ENCODE peak calls at places on chromosomes 16 and 17, in nine cellular contexts. L, Y, V, Q, N, I, C, E and F are unnamed samples.

GRCh38 chr17:34822007-34822737 is 139.1 kb downstream of the CCT6B start:
- DNase-seq in L (no peak), Y (no peak), V (no peak), Q (no peak), N (no peak), I (peak), C (no peak), E (no peak), F (no peak)

GRCh38 chr17:3692346-3692745 is 3.6 kb downstream of the P2RX5 start:
- DNase-seq in L (no peak), Y (no peak), V (no peak), Q (no peak), N (no peak), I (peak), C (no peak), E (no peak), F (no peak)

GRCh38 chr17:65277576-65277975 is 140.4 kb downstream of the RGS9 start:
- DNase-seq in L (peak), Y (no peak), V (no peak), Q (peak), N (no peak), I (no peak), C (no peak), E (no peak), F (peak)

GRCh38 chr16:24769806-24770205 is 40.4 kb downstream of the TNRC6A start:
- DNase-seq in L (peak), Y (no peak), V (no peak), Q (peak), N (no peak), I (no peak), C (no peak), E (no peak), F (no peak)

GRCh38 chr17:19410101-19410500 is 931 bp upstream of the RNF112 start:
- DNase-seq in L (no peak), Y (no peak), V (no peak), Q (no peak), N (no peak), I (no peak), C (peak), E (no peak), F (no peak)

GRCh38 chr16:2033057-2033911 is 6.6 kb downstream of the NHERF2 start:
- DNase-seq in L (peak), Y (no peak), V (no peak), Q (peak), N (peak), I (no peak), C (no peak), E (no peak), F (peak)

GRCh38 chr17:72782985-72783701 is 309.3 kb downstream of the SLC39A11 start:
- DNase-seq in L (no peak), Y (no peak), V (no peak), Q (no peak), N (no peak), I (no peak), C (no peak), E (no peak), F (no peak)

GRCh38 chr16:27374231-27374793 is 27.7 kb upstream of the IL21R start:
- DNase-seq in L (no peak), Y (peak), V (no peak), Q (no peak), N (no peak), I (no peak), C (no peak), E (no peak), F (no peak)

GRCh38 chr16:8944113-8944765 is 19.5 kb downstream of the USP7 start:
- DNase-seq in L (no peak), Y (peak), V (no peak), Q (no peak), N (no peak), I (no peak), C (no peak), E (no peak), F (no peak)

GRCh38 chr16:61654962-61655361 is 381.3 kb downstream of the CDH8 start:
- DNase-seq in L (no peak), Y (no peak), V (no peak), Q (no peak), N (no peak), I (no peak), C (no peak), E (no peak), F (no peak)

GRCh38 chr17:40602445-40603443 is 37.5 kb upstream of the CCR7 start:
- DNase-seq in L (no peak), Y (peak), V (no peak), Q (no peak), N (no peak), I (no peak), C (no peak), E (no peak), F (peak)

GRCh38 chr17:31541559-31541958 is 150.1 kb downstream of the RAB11FIP4 start:
- DNase-seq in L (no peak), Y (peak), V (no peak), Q (no peak), N (peak), I (peak), C (no peak), E (no peak), F (no peak)
- TF ChIP-seq CTCF in L (no peak), Y (no peak), V (no peak), Q (peak), N (peak), I (peak), C (no peak), E (no peak), F (no peak)

GRCh38 chr17:81907219-81908145 is 3.7 kb downstream of the PCYT2 start:
- DNase-seq in L (no peak), Y (no peak), V (no peak), Q (no peak), N (no peak), I (no peak), C (no peak), E (no peak), F (no peak)
- TF ChIP-seq CTCF in L (no peak), Y (no peak), V (no peak), Q (no peak), N (no peak), I (peak), C (no peak), E (peak), F (no peak)

DNA sequence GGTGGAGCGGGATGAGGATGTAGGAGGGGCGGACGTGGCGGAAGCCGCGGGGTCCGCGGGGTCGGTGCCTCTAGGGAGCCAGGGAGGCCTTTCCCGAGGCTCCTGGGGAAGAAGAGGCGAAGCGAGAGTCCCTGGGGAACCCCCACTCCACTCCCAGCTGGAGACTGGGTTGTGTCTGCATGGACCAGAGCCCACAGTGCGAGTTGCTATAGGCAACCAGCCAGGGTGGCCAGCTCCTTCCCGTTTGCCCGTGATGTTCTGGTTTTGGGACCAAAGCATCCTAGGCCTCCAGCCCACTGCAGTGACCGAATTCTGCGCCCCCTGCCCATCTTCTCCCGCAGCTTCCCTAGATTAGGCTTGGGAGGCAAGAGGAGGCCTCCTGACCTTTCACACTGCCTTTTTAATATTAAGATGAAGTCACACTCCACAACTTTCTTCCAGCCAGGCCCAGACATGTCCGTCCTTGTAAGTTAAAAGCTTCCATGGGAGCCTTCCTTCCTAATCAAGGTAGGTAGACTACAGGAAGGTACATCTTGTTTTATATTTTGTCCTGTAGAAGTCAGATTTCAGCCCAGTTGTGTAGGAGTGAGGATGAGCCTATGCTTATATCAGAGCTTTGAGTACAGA is 469 bp downstream of the AMZ2 start:
- DNase-seq in L (peak), Y (no peak), V (peak), Q (peak), N (peak), I (no peak), C (peak), E (no peak), F (no peak)
- TF ChIP-seq CTCF in L (no peak), Y (no peak), V (no peak), Q (no peak), N (no peak), I (no peak), C (no peak), E (no peak), F (no peak)

GRCh38 chr16:46801428-46802049 is 29.4 kb downstream of the C16orf87 start:
- DNase-seq in L (peak), Y (no peak), V (no peak), Q (peak), N (no peak), I (no peak), C (no peak), E (no peak), F (no peak)
- TF ChIP-seq CTCF in L (peak), Y (no peak), V (no peak), Q (peak), N (peak), I (peak), C (no peak), E (peak), F (peak)

DNA sequence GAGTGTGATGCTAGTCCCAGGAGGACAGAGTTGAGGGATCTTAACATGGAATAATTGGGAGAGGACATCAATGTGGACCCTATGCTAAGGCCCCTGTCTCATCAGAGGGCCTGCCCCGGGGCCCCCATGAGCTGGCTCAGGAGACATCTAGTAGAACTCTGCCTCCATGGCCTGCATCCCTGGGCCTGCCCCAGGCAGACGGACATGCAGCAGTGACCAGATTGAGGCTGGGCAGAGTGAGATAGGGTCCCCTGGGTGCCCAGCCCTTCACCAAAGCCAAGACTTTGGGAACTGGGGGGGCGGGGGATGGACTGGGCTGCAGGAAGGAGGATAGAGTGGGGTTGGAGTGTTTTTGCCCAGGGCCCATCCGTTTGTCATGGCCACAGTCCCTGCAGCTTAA is 115.2 kb downstream of the CCDC182 start:
- DNase-seq in L (no peak), Y (no peak), V (no peak), Q (no peak), N (no peak), I (no peak), C (no peak), E (no peak), F (no peak)
- TF ChIP-seq CTCF in L (no peak), Y (no peak), V (no peak), Q (no peak), N (no peak), I (no peak), C (no peak), E (no peak), F (no peak)

GRCh38 chr16:46884513-46885293 is 541 bp downstream of the GPT2 start:
- DNase-seq in L (no peak), Y (no peak), V (no peak), Q (no peak), N (peak), I (no peak), C (no peak), E (no peak), F (no peak)

GRCh38 chr16:46883353-46883689 is 841 bp upstream of the GPT2 start:
- DNase-seq in L (no peak), Y (no peak), V (no peak), Q (no peak), N (no peak), I (no peak), C (peak), E (no peak), F (no peak)

GRCh38 chr16:46882940-46883307 is 1.2 kb upstream of the GPT2 start:
- DNase-seq in L (no peak), Y (no peak), V (no peak), Q (no peak), N (no peak), I (no peak), C (no peak), E (no peak), F (no peak)

GRCh38 chr16:46882304-46882939 is 1.7 kb upstream of the GPT2 start:
- DNase-seq in L (no peak), Y (no peak), V (no peak), Q (no peak), N (peak), I (no peak), C (no peak), E (no peak), F (no peak)

DNA sequence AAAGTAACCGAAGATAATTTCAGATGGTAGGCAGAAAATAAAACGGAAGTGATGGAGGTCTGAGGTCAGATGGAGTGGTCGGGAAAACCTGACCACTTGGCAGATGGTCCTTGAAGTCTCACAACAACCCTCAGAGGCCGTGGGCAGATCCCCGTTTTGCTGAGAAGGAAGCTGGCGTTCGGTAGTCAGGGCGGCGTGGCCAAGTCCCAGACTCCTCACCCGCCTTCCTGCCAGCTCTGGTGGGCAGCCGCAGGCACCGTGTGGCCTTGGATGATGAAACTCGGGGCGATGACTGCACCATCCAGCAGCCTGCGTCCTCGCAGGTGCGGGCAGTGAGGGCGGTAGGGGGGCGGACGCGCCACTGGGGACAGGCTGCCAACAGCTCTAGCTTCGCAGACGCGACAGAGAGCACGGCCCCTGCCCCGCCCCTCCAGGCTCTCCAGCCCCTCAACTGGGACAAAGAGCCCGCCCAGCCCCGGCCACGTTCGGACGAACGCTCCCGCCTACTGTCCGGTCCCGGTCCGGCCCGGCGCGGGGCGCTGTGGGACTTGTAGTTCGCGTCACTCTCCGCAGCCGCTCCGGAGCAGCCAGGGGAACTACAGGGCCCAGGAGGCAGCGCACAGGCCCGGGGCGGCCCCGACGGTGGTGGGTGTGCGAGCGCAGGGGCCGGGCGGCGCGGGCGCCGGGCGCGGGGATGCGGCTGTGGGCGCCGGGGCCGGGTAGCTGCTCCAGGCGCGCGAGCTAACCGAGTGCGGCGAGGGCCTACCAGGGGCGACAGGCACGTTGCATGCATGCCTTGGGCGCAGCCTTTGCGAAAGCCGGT is at the start of gene GPT2:
- DNase-seq in L (peak), Y (peak), V (peak), Q (peak), N (peak), I (peak), C (peak), E (peak), F (peak)
- TF ChIP-seq CTCF in L (no peak), Y (no peak), V (peak), Q (no peak), N (peak), I (no peak), C (no peak), E (no peak), F (peak)

DNA sequence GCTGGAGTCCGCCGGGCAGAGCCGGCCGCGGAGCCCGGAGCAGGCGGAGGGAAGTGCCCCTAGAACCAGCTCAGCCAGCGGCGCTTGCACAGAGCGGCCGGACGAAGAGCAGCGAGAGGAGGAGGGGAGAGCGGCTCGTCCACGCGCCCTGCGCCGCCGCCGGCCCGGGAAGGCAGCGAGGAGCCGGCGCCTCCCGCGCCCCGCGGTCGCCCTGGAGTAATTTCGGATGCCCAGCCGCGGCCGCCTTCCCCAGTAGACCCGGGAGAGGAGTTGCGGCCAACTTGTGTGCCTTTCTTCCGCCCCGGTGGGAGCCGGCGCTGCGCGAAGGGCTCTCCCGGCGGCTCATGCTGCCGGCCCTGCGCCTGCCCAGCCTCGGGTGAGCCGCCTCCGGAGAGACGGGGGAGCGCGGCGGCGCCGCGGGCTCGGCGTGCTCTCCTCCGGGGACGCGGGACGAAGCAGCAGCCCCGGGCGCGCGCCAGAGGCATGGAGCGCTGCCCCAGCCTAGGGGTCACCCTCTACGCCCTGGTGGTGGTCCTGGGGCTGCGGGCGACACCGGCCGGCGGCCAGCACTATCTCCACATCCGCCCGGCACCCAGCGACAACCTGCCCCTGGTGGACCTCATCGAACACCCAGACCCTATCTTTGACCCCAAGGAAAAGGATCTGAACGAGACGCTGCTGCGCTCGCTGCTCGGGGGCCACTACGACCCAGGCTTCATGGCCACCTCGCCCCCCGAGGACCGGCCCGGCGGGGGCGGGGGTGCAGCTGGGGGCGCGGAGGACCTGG is 435 bp downstream of the NOG start:
- DNase-seq in L (no peak), Y (peak), V (no peak), Q (peak), N (peak), I (peak), C (peak), E (no peak), F (peak)
- TF ChIP-seq CTCF in L (no peak), Y (no peak), V (no peak), Q (no peak), N (no peak), I (no peak), C (no peak), E (no peak), F (no peak)